ENCODE peak calls at places on chromosomes 1 and 21, in six cellular contexts. One of them, this sample, is unnamed.

GRCh38 chr1:109877320-109877771 is 33.3 kb upstream of the CSF1 start:
- DNase-seq in body of pancreas: peak; percentile 66
- DNase-seq in astrocyte of the spinal cord: peak; percentile 92
- DNase-seq in astrocyte of the cerebellum: peak; percentile 89
- DNase-seq in adrenal gland: peak; percentile 58
- DNase-seq in thoracic aorta: no peak
- DNase-seq in this sample: peak; percentile 95

GRCh38 chr21:42320791-42321190 is 5.6 kb upstream of the TFF3 start:
- DNase-seq in body of pancreas: no peak
- DNase-seq in astrocyte of the spinal cord: no peak
- DNase-seq in astrocyte of the cerebellum: no peak
- DNase-seq in adrenal gland: peak; percentile 6
- DNase-seq in thoracic aorta: no peak
- DNase-seq in this sample: no peak

GRCh38 chr1:236063919-236064673 is 794 bp downstream of the NID1 start:
- DNase-seq in body of pancreas: peak; percentile 69
- DNase-seq in astrocyte of the spinal cord: peak; percentile 63
- DNase-seq in astrocyte of the cerebellum: peak; percentile 41
- DNase-seq in adrenal gland: peak; percentile 55
- DNase-seq in thoracic aorta: peak; percentile 19
- DNase-seq in this sample: peak; percentile 66

GRCh38 chr1:12345350-12346217 is 115.8 kb downstream of the VPS13D start:
- DNase-seq in body of pancreas: no peak
- DNase-seq in astrocyte of the spinal cord: no peak
- DNase-seq in astrocyte of the cerebellum: no peak
- DNase-seq in adrenal gland: no peak
- DNase-seq in thoracic aorta: no peak
- DNase-seq in this sample: no peak

GRCh38 chr1:78996791-78997190 is 9.7 kb downstream of the ADGRL4 start:
- DNase-seq in body of pancreas: no peak
- DNase-seq in astrocyte of the spinal cord: no peak
- DNase-seq in astrocyte of the cerebellum: no peak
- DNase-seq in adrenal gland: no peak
- DNase-seq in thoracic aorta: no peak
- DNase-seq in this sample: no peak

GRCh38 chr1:91912267-91912666 is 26.3 kb upstream of the TGFBR3 start:
- DNase-seq in body of pancreas: no peak
- DNase-seq in astrocyte of the spinal cord: no peak
- DNase-seq in astrocyte of the cerebellum: no peak
- DNase-seq in adrenal gland: no peak
- DNase-seq in thoracic aorta: no peak
- DNase-seq in this sample: no peak

GRCh38 chr21:43193651-43194302 is 25.0 kb downstream of the CRYAA start:
- DNase-seq in body of pancreas: peak; percentile 32
- DNase-seq in astrocyte of the spinal cord: peak; percentile 76
- DNase-seq in astrocyte of the cerebellum: peak; percentile 39
- DNase-seq in adrenal gland: peak; percentile 34
- DNase-seq in thoracic aorta: no peak
- DNase-seq in this sample: peak; percentile 85

GRCh38 chr1:15742339-15742801 is at the start of gene TMEM82:
- DNase-seq in body of pancreas: no peak
- DNase-seq in astrocyte of the spinal cord: no peak
- DNase-seq in astrocyte of the cerebellum: no peak
- DNase-seq in adrenal gland: no peak
- DNase-seq in thoracic aorta: no peak
- DNase-seq in this sample: no peak

GRCh38 chr1:235069577-235070563 is 58.8 kb downstream of the TOMM20 start:
- DNase-seq in body of pancreas: peak; percentile 95
- DNase-seq in astrocyte of the spinal cord: peak; percentile 84
- DNase-seq in astrocyte of the cerebellum: no peak
- DNase-seq in adrenal gland: peak; percentile 88
- DNase-seq in thoracic aorta: peak; percentile 80
- DNase-seq in this sample: peak; percentile 98

GRCh38 chr1:17260264-17260663 is 11.4 kb downstream of the PADI3 start:
- DNase-seq in body of pancreas: no peak
- DNase-seq in astrocyte of the spinal cord: no peak
- DNase-seq in astrocyte of the cerebellum: no peak
- DNase-seq in adrenal gland: no peak
- DNase-seq in thoracic aorta: no peak
- DNase-seq in this sample: no peak

GRCh38 chr1:63723618-63724017 is 50.2 kb upstream of the ROR1 start:
- DNase-seq in body of pancreas: no peak
- DNase-seq in astrocyte of the spinal cord: no peak
- DNase-seq in astrocyte of the cerebellum: no peak
- DNase-seq in adrenal gland: no peak
- DNase-seq in thoracic aorta: no peak
- DNase-seq in this sample: peak; percentile 23

GRCh38 chr1:101033017-101033416 is 7.4 kb upstream of the DPH5 start:
- DNase-seq in body of pancreas: no peak
- DNase-seq in astrocyte of the spinal cord: no peak
- DNase-seq in astrocyte of the cerebellum: no peak
- DNase-seq in adrenal gland: no peak
- DNase-seq in thoracic aorta: no peak
- DNase-seq in this sample: no peak

GRCh38 chr1:212760126-212760823 is 31.3 kb downstream of the NSL1 start:
- DNase-seq in body of pancreas: no peak
- DNase-seq in astrocyte of the spinal cord: no peak
- DNase-seq in astrocyte of the cerebellum: no peak
- DNase-seq in adrenal gland: no peak
- DNase-seq in thoracic aorta: no peak
- DNase-seq in this sample: no peak

GRCh38 chr1:94095744-94096469 is 25.0 kb downstream of the ABCA4 start:
- DNase-seq in body of pancreas: peak; percentile 22
- DNase-seq in astrocyte of the spinal cord: peak; percentile 87
- DNase-seq in astrocyte of the cerebellum: peak; percentile 46
- DNase-seq in adrenal gland: peak; percentile 70
- DNase-seq in thoracic aorta: peak; percentile 16
- DNase-seq in this sample: peak; percentile 79

GRCh38 chr21:45537746-45538291 is 4.4 kb downstream of the SLC19A1 start:
- DNase-seq in body of pancreas: no peak
- DNase-seq in astrocyte of the spinal cord: no peak
- DNase-seq in astrocyte of the cerebellum: no peak
- DNase-seq in adrenal gland: peak; percentile 19
- DNase-seq in thoracic aorta: no peak
- DNase-seq in this sample: no peak

GRCh38 chr21:38679531-38679930 is 126.2 kb upstream of the ETS2 start:
- DNase-seq in body of pancreas: no peak
- DNase-seq in astrocyte of the spinal cord: peak; percentile 72
- DNase-seq in astrocyte of the cerebellum: peak; percentile 59
- DNase-seq in adrenal gland: no peak
- DNase-seq in thoracic aorta: no peak
- DNase-seq in this sample: peak; percentile 77

GRCh38 chr21:35559881-35560280 is 500.4 kb downstream of the SETD4 start:
- DNase-seq in body of pancreas: no peak
- DNase-seq in astrocyte of the spinal cord: peak; percentile 71
- DNase-seq in astrocyte of the cerebellum: no peak
- DNase-seq in adrenal gland: no peak
- DNase-seq in thoracic aorta: no peak
- DNase-seq in this sample: peak; percentile 72

GRCh38 chr1:9827558-9828185 is 3.9 kb upstream of the CLSTN1 start:
- DNase-seq in body of pancreas: no peak
- DNase-seq in astrocyte of the spinal cord: peak; percentile 55
- DNase-seq in astrocyte of the cerebellum: peak; percentile 53
- DNase-seq in adrenal gland: no peak
- DNase-seq in thoracic aorta: no peak
- DNase-seq in this sample: no peak

GRCh38 chr21:26288033-26288432 is 117.5 kb upstream of the APP start:
- DNase-seq in body of pancreas: no peak
- DNase-seq in astrocyte of the spinal cord: no peak
- DNase-seq in astrocyte of the cerebellum: no peak
- DNase-seq in adrenal gland: no peak
- DNase-seq in thoracic aorta: no peak
- DNase-seq in this sample: no peak

GRCh38 chr21:26096494-26096893 is 74.1 kb downstream of the APP start:
- DNase-seq in body of pancreas: no peak
- DNase-seq in astrocyte of the spinal cord: no peak
- DNase-seq in astrocyte of the cerebellum: no peak
- DNase-seq in adrenal gland: no peak
- DNase-seq in thoracic aorta: no peak
- DNase-seq in this sample: no peak

GRCh38 chr1:247487057-247487456 is 29.2 kb upstream of the OR2B11 start:
- DNase-seq in body of pancreas: peak; percentile 22
- DNase-seq in astrocyte of the spinal cord: peak; percentile 10
- DNase-seq in astrocyte of the cerebellum: peak; percentile 13
- DNase-seq in adrenal gland: peak; percentile 21
- DNase-seq in thoracic aorta: no peak
- DNase-seq in this sample: peak; percentile 44

GRCh38 chr1:227312364-227313025 is 5.8 kb downstream of the CDC42BPA start:
- DNase-seq in body of pancreas: no peak
- DNase-seq in astrocyte of the spinal cord: no peak
- DNase-seq in astrocyte of the cerebellum: no peak
- DNase-seq in adrenal gland: no peak
- DNase-seq in thoracic aorta: no peak
- DNase-seq in this sample: peak; percentile 45

GRCh38 chr1:227311389-227312001 is 6.8 kb downstream of the CDC42BPA start:
- DNase-seq in body of pancreas: no peak
- DNase-seq in astrocyte of the spinal cord: no peak
- DNase-seq in astrocyte of the cerebellum: no peak
- DNase-seq in adrenal gland: no peak
- DNase-seq in thoracic aorta: no peak
- DNase-seq in this sample: no peak

GRCh38 chr1:227315500-227316346 is 2.6 kb downstream of the CDC42BPA start:
- DNase-seq in body of pancreas: peak; percentile 79
- DNase-seq in astrocyte of the spinal cord: peak; percentile 60
- DNase-seq in astrocyte of the cerebellum: no peak
- DNase-seq in adrenal gland: peak; percentile 69
- DNase-seq in thoracic aorta: no peak
- DNase-seq in this sample: peak; percentile 83

GRCh38 chr1:227316456-227316855 is 1.8 kb downstream of the CDC42BPA start:
- DNase-seq in body of pancreas: no peak
- DNase-seq in astrocyte of the spinal cord: no peak
- DNase-seq in astrocyte of the cerebellum: no peak
- DNase-seq in adrenal gland: no peak
- DNase-seq in thoracic aorta: no peak
- DNase-seq in this sample: no peak

GRCh38 chr1:227314014-227314848 is 4.1 kb downstream of the CDC42BPA start:
- DNase-seq in body of pancreas: no peak
- DNase-seq in astrocyte of the spinal cord: no peak
- DNase-seq in astrocyte of the cerebellum: no peak
- DNase-seq in adrenal gland: no peak
- DNase-seq in thoracic aorta: no peak
- DNase-seq in this sample: no peak
- TF ChIP-seq CTCF in body of pancreas: no peak
- TF ChIP-seq CTCF in astrocyte of the spinal cord: no peak
- TF ChIP-seq CTCF in astrocyte of the cerebellum: no peak
- TF ChIP-seq CTCF in adrenal gland: no peak
- TF ChIP-seq CTCF in thoracic aorta: no peak
- TF ChIP-seq CTCF in this sample: no peak

DNA sequence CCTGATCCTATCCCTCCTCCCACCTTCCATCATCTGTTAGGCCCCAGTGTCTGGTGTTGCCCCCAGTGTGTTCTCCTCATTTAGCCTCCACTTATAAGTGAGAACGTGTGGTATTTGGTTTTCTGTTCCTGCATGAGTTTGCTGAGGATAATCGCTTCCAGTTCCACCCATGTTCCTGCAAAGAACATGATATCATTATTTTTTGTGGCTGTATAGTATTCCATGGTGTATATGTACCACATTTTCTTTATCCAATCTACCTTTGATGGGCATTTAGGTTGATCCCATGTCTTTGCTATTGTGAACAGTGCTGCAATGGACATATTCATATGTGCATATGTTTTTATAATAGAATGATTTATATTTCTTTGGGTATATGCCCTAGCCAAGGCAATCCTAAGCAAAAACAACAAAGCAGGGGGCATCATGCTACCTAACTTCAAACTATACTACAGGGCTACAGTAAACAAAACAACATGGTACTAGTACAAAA is 142.9 kb downstream of the TNFSF18 start:
- DNase-seq in body of pancreas: no peak
- DNase-seq in astrocyte of the spinal cord: no peak
- DNase-seq in astrocyte of the cerebellum: no peak
- DNase-seq in adrenal gland: no peak
- DNase-seq in thoracic aorta: no peak
- DNase-seq in this sample: no peak
- H3K4me3 ChIP-seq in body of pancreas: no peak overlapping the region
- H3K4me3 ChIP-seq in astrocyte of the spinal cord: no peak overlapping the region
- H3K4me3 ChIP-seq in astrocyte of the cerebellum: no peak overlapping the region
- H3K4me3 ChIP-seq in adrenal gland: no peak overlapping the region
- H3K4me3 ChIP-seq in thoracic aorta: no peak overlapping the region
- H3K4me3 ChIP-seq in this sample: no peak overlapping the region

GRCh38 chr1:28540651-28541050 is 12.2 kb upstream of the TRNAU1AP start:
- DNase-seq in body of pancreas: no peak
- DNase-seq in astrocyte of the spinal cord: no peak
- DNase-seq in astrocyte of the cerebellum: no peak
- DNase-seq in adrenal gland: no peak
- DNase-seq in thoracic aorta: no peak
- DNase-seq in this sample: no peak
- TF ChIP-seq CTCF in body of pancreas: no peak
- TF ChIP-seq CTCF in astrocyte of the spinal cord: peak; percentile 29
- TF ChIP-seq CTCF in astrocyte of the cerebellum: peak; percentile 34
- TF ChIP-seq CTCF in adrenal gland: no peak
- TF ChIP-seq CTCF in thoracic aorta: no peak
- TF ChIP-seq CTCF in this sample: peak; percentile 7

GRCh38 chr1:228148971-228149340 is 774 bp upstream of the GJC2 start:
- DNase-seq in body of pancreas: no peak
- DNase-seq in astrocyte of the spinal cord: no peak
- DNase-seq in astrocyte of the cerebellum: no peak
- DNase-seq in adrenal gland: no peak
- DNase-seq in thoracic aorta: no peak
- DNase-seq in this sample: no peak

GRCh38 chr1:228150458-228151169 is 884 bp downstream of the GJC2 start:
- DNase-seq in body of pancreas: peak; percentile 40
- DNase-seq in astrocyte of the spinal cord: peak; percentile 41
- DNase-seq in astrocyte of the cerebellum: peak; percentile 26
- DNase-seq in adrenal gland: peak; percentile 69
- DNase-seq in thoracic aorta: no peak
- DNase-seq in this sample: peak; percentile 97

GRCh38 chr1:228150021-228150457 is 309 bp downstream of the GJC2 start:
- DNase-seq in body of pancreas: no peak
- DNase-seq in astrocyte of the spinal cord: no peak
- DNase-seq in astrocyte of the cerebellum: no peak
- DNase-seq in adrenal gland: no peak
- DNase-seq in thoracic aorta: no peak
- DNase-seq in this sample: no peak

GRCh38 chr1:228148196-228148861 is 1.4 kb upstream of the GJC2 start:
- DNase-seq in body of pancreas: no peak
- DNase-seq in astrocyte of the spinal cord: no peak
- DNase-seq in astrocyte of the cerebellum: no peak
- DNase-seq in adrenal gland: no peak
- DNase-seq in thoracic aorta: no peak
- DNase-seq in this sample: peak; percentile 45

DNA sequence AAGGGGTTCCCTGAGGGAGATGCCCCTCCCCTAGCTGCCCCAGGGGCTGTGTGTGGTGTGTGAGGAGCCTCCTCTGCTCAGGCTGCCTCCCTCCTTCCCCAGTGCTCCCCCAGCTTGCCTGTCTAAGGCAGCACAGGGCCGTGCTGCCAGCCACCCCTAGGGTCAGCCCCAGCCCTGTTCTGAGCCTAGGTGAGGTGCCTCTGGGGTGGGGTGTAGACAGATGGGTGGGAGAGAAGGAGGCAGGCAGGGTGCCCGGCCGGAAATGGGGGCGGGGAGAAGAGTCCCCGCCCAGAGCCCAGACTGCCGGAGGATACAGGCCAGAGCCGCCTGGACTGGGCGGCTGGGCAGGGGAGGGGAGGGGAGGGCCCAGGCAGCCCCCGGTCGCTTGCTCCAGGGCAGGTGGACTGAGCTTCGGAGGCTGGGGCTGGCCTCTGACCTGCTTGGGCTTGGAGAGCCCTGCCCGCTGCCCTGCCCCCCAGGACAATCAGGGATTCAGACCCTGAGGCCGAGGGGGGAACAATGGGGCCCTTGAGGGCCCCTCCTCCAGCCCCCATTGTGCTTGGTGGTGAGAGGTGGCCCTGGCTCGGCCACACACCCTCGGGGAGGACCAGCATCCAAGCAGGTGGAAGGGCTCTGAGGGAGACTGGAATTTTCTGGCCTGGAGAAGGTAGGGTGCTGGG is at the start of gene GJC2:
- DNase-seq in body of pancreas: no peak
- DNase-seq in astrocyte of the spinal cord: no peak
- DNase-seq in astrocyte of the cerebellum: no peak
- DNase-seq in adrenal gland: no peak
- DNase-seq in thoracic aorta: no peak
- DNase-seq in this sample: peak; percentile 26
- H3K4me3 ChIP-seq in body of pancreas: no peak within 1 kb of the TSS
- H3K4me3 ChIP-seq in astrocyte of the spinal cord: no peak within 1 kb of the TSS
- H3K4me3 ChIP-seq in astrocyte of the cerebellum: no peak within 1 kb of the TSS
- H3K4me3 ChIP-seq in adrenal gland: peak within 1 kb of the TSS; percentile 40
- H3K4me3 ChIP-seq in thoracic aorta: peak within 1 kb of the TSS; percentile 48
- H3K4me3 ChIP-seq in this sample: no peak within 1 kb of the TSS